ENCODE peak calls at places on chromosomes 7 and 10, in four cellular contexts. Y is spleen, K is transverse colon, I is HCT116. M is an unnamed sample.

GRCh38 chr10:92851003-92851402 is 2.7 kb downstream of the EXOC6 start:
- DNase-seq in Y (no peak), I (no peak), K (no peak), M (no peak)

GRCh38 chr10:52092390-52092789 is 221.7 kb upstream of the DKK1 start:
- DNase-seq in Y (no peak), K (no peak), I (no peak), M (no peak)

GRCh38 chr10:121532465-121532864 is 65.8 kb downstream of the FGFR2 start:
- DNase-seq in Y (no peak), K (no peak), I (no peak), M (no peak)

GRCh38 chr7:27305854-27306253 is 63.3 kb downstream of the EVX1 start:
- DNase-seq in Y (no peak), K (no peak), I (no peak), M (no peak)

GRCh38 chr10:126059101-126059826 is 162.9 kb downstream of the FANK1 start:
- DNase-seq in K (no peak), I (no peak), Y (no peak), M (no peak)

GRCh38 chr7:127870231-127870907 is 160.9 kb downstream of the LRRC4 start:
- DNase-seq in K (no peak), I (no peak), Y (no peak), M (no peak)

GRCh38 chr7:155198901-155199845 is 98.5 kb upstream of the INSIG1 start:
- DNase-seq in Y (no peak), I (no peak), K (no peak), M (no peak)

GRCh38 chr10:14879055-14879800 is 562 bp downstream of the SUV39H2 start:
- DNase-seq in I (no peak), Y (no peak), K (peak; percentile 31), M (no peak)

GRCh38 chr10:8033812-8034665 is 20.4 kb upstream of the GATA3 start:
- DNase-seq in K (no peak), Y (no peak), I (no peak), M (peak; percentile 78)

GRCh38 chr10:1360581-1361164 is 304.5 kb downstream of the WDR37 start:
- DNase-seq in Y (no peak), I (no peak), K (no peak), M (no peak)

GRCh38 chr10:3874988-3875841 is 90.2 kb upstream of the KLF6 start:
- DNase-seq in K (peak; percentile 48), Y (no peak), I (no peak), M (no peak)

GRCh38 chr7:31003721-31004120 is 40.0 kb downstream of the GHRHR start:
- DNase-seq in K (no peak), Y (peak; percentile 38), I (no peak), M (no peak)

GRCh38 chr10:32005050-32005449 is 51.2 kb downstream of the KIF5B start:
- DNase-seq in K (peak; percentile 27), Y (no peak), I (peak; percentile 43), M (no peak)

GRCh38 chr7:145134377-145134776 is 298.5 kb upstream of the TPK1 start:
- DNase-seq in Y (no peak), I (no peak), K (no peak), M (no peak)

GRCh38 chr7:155215576-155216325 is 81.9 kb upstream of the INSIG1 start:
- DNase-seq in Y (no peak), I (no peak), K (no peak), M (no peak)

GRCh38 chr10:103849880-103850571 is 5.3 kb downstream of the SH3PXD2A start:
- DNase-seq in K (no peak), Y (no peak), I (no peak), M (no peak)

DNA sequence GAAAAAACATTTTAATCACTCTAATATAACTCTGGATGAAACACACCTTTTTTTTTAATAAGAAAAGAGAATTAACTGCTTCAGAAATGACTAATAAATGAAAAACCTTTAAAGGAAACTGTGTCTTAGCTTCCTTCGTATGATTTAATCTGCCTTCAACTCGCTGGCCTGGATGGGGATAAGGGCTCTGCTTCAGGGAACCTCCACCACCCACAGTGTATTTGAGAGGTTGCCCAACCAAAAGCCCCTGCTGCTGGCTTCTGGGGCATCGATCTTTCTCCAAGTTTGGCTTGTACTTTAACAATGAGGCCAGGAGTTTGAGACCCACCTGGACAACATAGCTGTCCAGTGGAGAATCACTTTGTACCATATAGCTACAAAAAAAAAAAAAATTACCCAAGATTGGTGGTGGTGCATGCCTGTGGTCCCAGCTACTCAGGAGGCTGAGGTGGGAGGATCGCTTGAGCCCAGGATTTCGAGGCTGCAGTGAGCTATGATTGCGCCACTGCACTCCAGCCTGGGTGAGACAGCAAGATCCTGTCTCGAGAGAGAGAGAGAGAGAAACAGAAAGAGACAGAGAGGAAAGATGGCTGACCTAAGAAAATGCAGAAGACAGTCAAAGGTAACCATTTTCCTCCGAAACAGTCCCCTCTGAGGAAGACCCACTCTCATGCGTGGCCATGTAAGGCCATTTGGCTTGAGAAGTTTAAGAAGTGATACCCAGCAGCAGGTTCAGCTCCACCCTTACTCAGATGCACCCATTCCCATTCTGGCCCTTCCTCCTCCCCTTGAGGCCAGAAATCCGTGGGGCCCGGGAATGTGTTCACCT is 13.6 kb upstream of the LIMK1 start:
- DNase-seq in I (no peak), Y (peak; percentile 16), K (no peak), M (no peak)
- H3K27ac ChIP-seq in I (no peak overlapping the region), Y (no peak overlapping the region), K (no peak overlapping the region), M (no peak overlapping the region)

DNA sequence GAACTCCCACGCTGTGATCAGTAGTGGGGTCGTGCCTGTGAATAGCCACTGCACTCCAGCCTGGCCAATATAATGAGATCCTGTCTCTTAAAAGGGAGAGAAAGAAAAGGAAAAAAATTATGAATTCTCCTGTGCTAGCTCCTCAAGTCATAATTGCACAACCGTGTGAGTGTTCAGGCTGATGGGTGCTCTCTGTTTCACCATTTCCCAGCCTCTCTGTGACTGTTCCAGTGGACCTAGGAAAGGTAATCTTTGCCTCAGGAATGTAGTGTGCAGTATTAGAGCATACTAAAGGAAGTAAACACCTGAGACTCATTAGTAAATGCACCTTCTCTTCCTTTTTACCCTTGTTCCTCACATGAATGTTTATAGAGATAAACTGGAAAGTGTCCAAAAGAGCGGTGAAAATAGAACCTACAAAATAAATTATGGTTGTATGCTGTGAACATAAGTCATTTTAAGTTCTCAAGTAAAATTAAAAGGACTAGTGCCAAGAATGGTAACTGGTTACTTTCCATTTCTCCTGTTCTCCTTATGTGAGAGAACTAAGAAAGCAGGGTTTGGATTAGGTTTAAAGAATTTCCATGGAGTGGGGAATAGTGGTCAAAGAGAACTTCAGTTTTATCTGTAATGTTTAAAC is 42.7 kb downstream of the INPP5F start:
- DNase-seq in K (no peak), Y (no peak), I (no peak), M (peak; percentile 40)
- TF ChIP-seq POLR2AphosphoS5 in K (no peak), Y (no peak), I (no peak), M (no peak)

GRCh38 chr10:109022417-109023049 is 900.8 kb downstream of the XPNPEP1 start:
- DNase-seq in I (no peak), K (no peak), Y (no peak), M (no peak)
- TF ChIP-seq POLR2A in I (no peak), K (no peak), Y (no peak), M (no peak)

DNA sequence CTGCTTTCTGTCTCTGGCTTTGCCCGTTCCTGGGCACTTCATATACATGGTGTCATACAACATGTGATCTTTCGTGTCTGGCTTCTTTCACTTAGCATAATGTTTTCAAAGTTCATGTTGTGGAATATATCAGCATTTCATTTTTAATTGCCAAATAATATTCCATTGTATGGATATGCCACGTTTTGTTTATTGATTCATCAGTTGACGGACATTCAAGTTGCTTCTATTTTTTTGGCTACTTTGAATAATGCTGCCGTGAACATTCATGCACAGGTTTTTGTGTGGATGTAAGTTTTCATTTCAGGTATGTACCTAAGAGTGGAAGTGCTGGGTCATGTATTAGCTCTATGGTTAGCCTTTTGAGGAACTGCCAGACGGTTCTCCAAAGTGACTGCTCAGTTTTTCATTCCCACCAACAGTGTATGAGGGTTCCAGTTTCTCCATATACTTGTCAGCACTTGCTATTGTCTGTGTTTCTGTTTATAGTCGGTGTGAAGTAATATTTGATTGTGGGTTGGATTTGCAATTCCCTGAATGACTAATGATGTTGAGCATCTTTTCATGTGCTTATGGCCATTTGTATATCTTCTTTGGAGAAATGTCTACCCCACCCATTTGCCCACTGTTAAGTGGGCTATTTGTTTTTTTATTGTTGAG is 401.4 kb upstream of the GALNT17 start:
- DNase-seq in I (no peak), K (no peak), Y (no peak), M (no peak)
- H3K27ac ChIP-seq in I (no peak overlapping the region), K (peak overlapping the region; percentile 78), Y (no peak overlapping the region), M (peak overlapping the region; percentile 69)

GRCh38 chr10:60086862-60087261 is 180.5 kb upstream of the CCDC6 start:
- DNase-seq in Y (no peak), K (no peak), I (no peak), M (no peak)
- TF ChIP-seq POLR2AphosphoS5 in Y (no peak), K (no peak), I (no peak), M (no peak)

M was measured in upper lobe of left lung.